ENCODE peak calls at places on chromosomes 1 and 21, in six cellular contexts. M is K562, C is HepG2, F is GM12878, H is A549, P is upper lobe of left lung. I is an unnamed sample.

GRCh38 chr1:156608036-156608674 is 6.9 kb upstream of the GPATCH4 start:
- ATAC-seq in M (peak; percentile 98), P (peak; percentile 85), C (peak; percentile 96), H (peak; percentile 99), F (peak; percentile 99), I (peak; percentile 88)

GRCh38 chr1:45767035-45767434 is 16.6 kb upstream of the IPP start:
- ATAC-seq in H (no peak), M (no peak), F (no peak), C (no peak), P (no peak), I (no peak)

GRCh38 chr1:198630863-198631262 is 8.0 kb upstream of the PTPRC start:
- ATAC-seq in P (no peak), H (no peak), C (no peak), M (no peak), F (no peak), I (no peak)

GRCh38 chr1:165036403-165036802 is 320.1 kb downstream of the LMX1A start:
- ATAC-seq in H (no peak), M (no peak), P (no peak), F (no peak), C (no peak), I (no peak)

GRCh38 chr21:36282568-36283230 is 37.3 kb upstream of the MORC3 start:
- ATAC-seq in F (peak; percentile 46), M (no peak), P (no peak), H (no peak), C (no peak), I (no peak)

GRCh38 chr1:201275266-201275666 is 8.0 kb upstream of the PKP1 start:
- ATAC-seq in M (no peak), H (peak; percentile 93), C (no peak), F (no peak), P (no peak), I (no peak)

GRCh38 chr1:15107897-15108296 is 45.6 kb upstream of the TMEM51 start:
- ATAC-seq in H (no peak), P (no peak), C (no peak), M (no peak), F (no peak), I (no peak)

GRCh38 chr21:26965091-26965566 is 1.8 kb downstream of the ADAMTS5 start:
- ATAC-seq in C (no peak), H (no peak), M (no peak), F (no peak), P (no peak), I (no peak)

GRCh38 chr21:14070049-14070893 is 140.5 kb downstream of the LIPI start:
- ATAC-seq in M (no peak), F (no peak), H (no peak), C (peak; percentile 37), P (no peak), I (peak; percentile 13)

GRCh38 chr21:46551636-46552241 is 53.1 kb downstream of the S100B start:
- ATAC-seq in H (no peak), C (no peak), F (no peak), P (peak; percentile 47), M (no peak), I (no peak)

GRCh38 chr1:222622765-222623164 is 4.9 kb downstream of the MIA3 start:
- ATAC-seq in P (no peak), M (no peak), H (no peak), C (no peak), F (no peak), I (no peak)

GRCh38 chr1:22100168-22100567 is 42.7 kb downstream of the WNT4 start:
- ATAC-seq in F (no peak), C (no peak), P (no peak), M (no peak), H (no peak), I (no peak)

GRCh38 chr1:26782521-26783212 is 5.1 kb upstream of the PIGV start:
- ATAC-seq in H (no peak), C (no peak), P (no peak), M (no peak), F (no peak), I (no peak)

GRCh38 chr1:113686891-113687624 is 72.2 kb downstream of the PHTF1 start:
- ATAC-seq in F (no peak), P (no peak), H (no peak), M (no peak), C (no peak), I (no peak)

GRCh38 chr1:68199603-68200002 is 32.7 kb downstream of the WLS start:
- ATAC-seq in P (no peak), C (no peak), F (no peak), M (no peak), H (no peak), I (no peak)

GRCh38 chr1:68198752-68199151 is 33.6 kb downstream of the WLS start:
- ATAC-seq in H (no peak), P (no peak), F (no peak), M (no peak), C (no peak), I (no peak)

GRCh38 chr1:68204965-68205630 is 27.2 kb downstream of the WLS start:
- ATAC-seq in M (no peak), F (no peak), C (no peak), H (no peak), P (no peak), I (no peak)

GRCh38 chr1:68202239-68202832 is 30.0 kb downstream of the WLS start:
- ATAC-seq in H (no peak), F (no peak), C (no peak), M (no peak), P (no peak), I (no peak)

DNA sequence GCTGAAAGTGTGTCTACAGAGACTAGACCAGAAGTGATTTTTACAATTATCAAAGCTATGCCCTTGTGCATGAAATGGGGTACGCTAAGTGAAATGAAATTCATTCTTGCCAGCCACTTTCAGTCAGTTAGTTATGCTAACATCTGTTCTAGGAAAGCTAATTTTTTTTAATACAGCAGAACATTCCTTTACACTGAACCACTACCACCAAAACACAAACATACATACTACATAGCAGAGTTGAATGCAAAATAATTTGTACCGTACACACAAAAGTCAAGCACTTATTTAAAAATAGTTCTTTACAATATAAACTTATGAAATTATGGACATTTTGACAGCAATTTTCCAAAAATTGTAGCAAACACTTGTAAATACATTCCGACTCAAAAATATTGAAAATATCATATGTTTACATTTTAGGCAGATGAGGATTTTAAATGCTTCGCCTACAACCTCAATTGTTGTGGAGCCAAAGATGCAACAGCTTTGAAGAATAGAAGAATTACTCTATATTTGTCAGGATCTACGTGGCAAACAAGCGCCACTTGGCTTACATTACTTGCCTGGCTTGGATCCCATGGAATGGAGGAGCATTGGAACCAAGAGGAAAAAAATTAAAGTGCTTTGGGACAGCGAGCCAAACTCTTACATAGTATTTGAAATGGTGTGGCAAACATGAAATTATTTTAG is 30.6 kb downstream of the WLS start:
- ATAC-seq in H (no peak), M (no peak), F (no peak), P (no peak), C (no peak), I (no peak)
- H3K4me1 ChIP-seq in H (peaks cover 12% of the 10 kb centered on the region), M (no peaks in the 10 kb centered on the region), F (no peaks in the 10 kb centered on the region), P (peaks cover 30% of the 10 kb centered on the region), C (peaks cover 17% of the 10 kb centered on the region), I (peaks cover 95% of the 10 kb centered on the region)

DNA sequence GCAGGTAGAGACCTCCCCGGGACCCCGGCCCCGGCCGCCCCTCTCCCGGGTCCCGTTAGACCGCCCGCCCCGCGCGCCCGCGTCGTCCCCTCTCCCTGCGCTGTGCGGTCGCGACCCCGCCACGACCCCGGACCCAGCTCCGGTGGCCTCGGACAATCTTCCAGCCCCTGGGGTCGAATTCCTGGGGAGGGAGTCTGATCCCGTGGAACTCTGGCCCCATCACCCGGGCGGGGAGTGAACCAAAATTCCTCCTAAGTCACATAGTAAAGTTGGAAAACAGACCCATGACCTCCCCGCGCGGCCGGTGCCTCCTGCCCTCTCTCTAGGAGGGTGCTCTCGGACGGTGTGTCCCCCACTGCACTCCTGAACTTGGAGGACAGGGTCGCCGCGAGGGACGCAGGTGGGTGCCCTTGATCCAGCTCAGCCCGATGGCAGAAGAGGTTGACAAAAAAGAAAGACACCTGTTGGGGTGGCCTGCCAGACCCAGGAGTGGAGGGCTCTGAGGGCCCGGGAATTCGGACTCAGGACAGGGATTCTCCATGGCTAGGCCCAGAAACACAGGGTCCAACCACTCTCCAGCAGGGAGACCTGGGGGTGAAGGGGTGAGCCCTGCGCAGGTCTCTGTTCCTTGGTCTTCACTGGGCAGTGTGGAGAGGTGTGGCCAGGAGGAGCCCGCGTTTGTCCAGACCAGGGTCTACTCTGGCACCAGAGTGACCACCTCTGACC is 451 bp downstream of the ADAMTSL4 start:
- ATAC-seq in P (peak; percentile 1), H (peak; percentile 4), C (peak; percentile 22), F (no peak), M (peak; percentile 10), I (no peak)
- H3K4me3 ChIP-seq in P (peak overlapping the region; percentile 60), H (peak overlapping the region; percentile 53), C (peak overlapping the region; percentile 83), F (no peak overlapping the region), M (peak overlapping the region; percentile 75), I (peak overlapping the region; percentile 69)

GRCh38 chr21:41491412-41491811 is 16.5 kb downstream of the TMPRSS2 start:
- ATAC-seq in H (no peak), F (no peak), M (no peak), C (no peak), P (no peak), I (no peak)
- TF ChIP-seq EP300 in H (no peak), F (no peak), M (no peak), C (no peak), P (no peak), I (no peak)

DNA sequence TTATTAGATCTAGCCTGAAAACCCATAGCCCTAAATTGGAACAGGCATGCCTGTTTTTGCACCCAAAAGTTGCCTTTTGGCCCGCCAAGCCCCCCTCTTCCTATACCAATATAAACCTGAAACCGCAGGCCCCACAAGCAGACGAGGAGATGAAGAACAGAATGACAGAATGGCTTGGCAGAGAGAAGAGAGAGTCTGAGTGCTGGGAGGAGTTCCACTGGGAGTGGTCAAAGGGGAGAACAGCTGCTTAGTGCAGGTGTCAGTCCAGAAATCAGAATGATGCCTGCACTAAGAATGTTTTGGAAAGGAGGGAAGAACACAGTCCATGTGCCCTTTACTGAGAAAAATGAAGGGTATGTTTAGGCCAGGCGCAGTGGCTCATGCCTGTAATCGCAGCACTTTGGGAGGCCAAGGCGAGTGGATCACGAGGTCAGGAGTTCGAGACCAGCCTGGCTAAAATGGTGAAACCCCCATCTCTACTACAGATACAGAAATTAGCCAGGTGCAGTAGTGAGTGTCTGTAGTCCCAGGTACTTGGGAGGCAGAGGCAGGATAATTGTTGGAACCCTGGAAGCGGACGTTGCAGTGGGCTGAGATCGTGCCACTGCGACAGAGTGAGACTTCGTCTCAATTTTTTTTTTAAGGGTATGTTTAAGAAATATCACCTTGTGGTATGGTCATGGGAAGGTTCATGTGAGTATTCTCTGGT is 9.4 kb downstream of the DYRK1A start:
- ATAC-seq in H (no peak), P (no peak), M (no peak), C (no peak), F (no peak), I (no peak)
- H3K4me1 ChIP-seq in H (peaks cover 72% of the 10 kb centered on the region), P (peaks cover 80% of the 10 kb centered on the region), M (peaks cover 69% of the 10 kb centered on the region), C (peaks cover 89% of the 10 kb centered on the region), F (peaks cover 16% of the 10 kb centered on the region), I (peaks cover 25% of the 10 kb centered on the region)

GRCh38 chr1:186142916-186143315 is 232.1 kb downstream of the TPR start:
- ATAC-seq in M (no peak), F (no peak), H (no peak), P (no peak), C (no peak), I (no peak)

GRCh38 chr1:186139706-186140105 is 235.3 kb downstream of the TPR start:
- ATAC-seq in C (no peak), H (no peak), F (no peak), M (no peak), P (no peak), I (peak; percentile 59)

GRCh38 chr1:186143521-186143920 is 231.5 kb downstream of the TPR start:
- ATAC-seq in C (no peak), H (no peak), M (no peak), F (no peak), P (no peak), I (no peak)

GRCh38 chr1:186142159-186142558 is 232.9 kb downstream of the TPR start:
- ATAC-seq in H (no peak), M (no peak), C (no peak), F (no peak), P (no peak), I (no peak)

GRCh38 chr1:186139115-186139514 is 235.9 kb downstream of the TPR start:
- ATAC-seq in F (no peak), P (no peak), C (no peak), M (no peak), H (no peak), I (no peak)
- H3K4me3 ChIP-seq in F (no peak overlapping the region), P (no peak overlapping the region), C (no peak overlapping the region), M (no peak overlapping the region), H (no peak overlapping the region), I (no peak overlapping the region)

I was measured in gastroesophageal sphincter.